ENCODE peak calls at places on chromosomes 4 and X, in eight cellular contexts. F, W, Y, L, N, C, R and A are unnamed samples.

GRCh38 chr4:151226004-151226932 is 50.7 kb upstream of the PRSS48 start:
- DNase-seq in F (no peak), R (peak), L (peak), Y (no peak), C (no peak), N (no peak), W (no peak), A (no peak)

GRCh38 chr4:105619193-105619931 is 66.9 kb downstream of the ARHGEF38 start:
- DNase-seq in R (no peak), Y (no peak), F (no peak), N (peak), L (no peak), W (peak), C (peak), A (peak)

GRCh38 chr4:82201805-82202636 is 171.8 kb downstream of the HNRNPD start:
- DNase-seq in R (peak), W (peak), N (no peak), L (peak), F (no peak), Y (no peak), C (no peak), A (peak)

GRCh38 chr4:555566-556275 is 20.4 kb downstream of the TMEM271 start:
- DNase-seq in W (no peak), C (no peak), F (no peak), L (no peak), N (no peak), Y (no peak), R (no peak), A (no peak)

GRCh38 chrX:100747090-100747489 is 15.2 kb upstream of the SYTL4 start:
- DNase-seq in R (no peak), F (no peak), W (no peak), L (no peak), C (no peak), N (no peak), Y (peak), A (no peak)

GRCh38 chrX:67734111-67734753 is 190.4 kb downstream of the AR start:
- DNase-seq in C (no peak), F (no peak), Y (no peak), R (no peak), L (no peak), W (no peak), N (no peak), A (no peak)

GRCh38 chr4:1022739-1023066 is 11.3 kb downstream of the FGFRL1 start:
- DNase-seq in C (no peak), N (no peak), L (no peak), W (no peak), Y (no peak), F (no peak), R (no peak), A (no peak)

GRCh38 chrX:136176399-136176825 is 29.1 kb downstream of the FHL1 start:
- DNase-seq in R (peak), L (peak), F (no peak), Y (peak), C (no peak), W (no peak), N (no peak), A (no peak)

GRCh38 chr4:185880571-185880970 is 68.6 kb upstream of the SORBS2 start:
- DNase-seq in Y (no peak), W (no peak), C (no peak), L (no peak), R (no peak), N (no peak), F (no peak), A (no peak)

GRCh38 chrX:38968344-38968743 is 167.1 kb downstream of the MID1IP1 start:
- DNase-seq in C (no peak), Y (no peak), N (no peak), L (no peak), W (no peak), F (no peak), R (no peak), A (no peak)

GRCh38 chr4:71026086-71026485 is 32.6 kb downstream of the DCK start:
- DNase-seq in L (peak), Y (no peak), C (no peak), N (no peak), R (peak), W (peak), F (no peak), A (peak)

GRCh38 chrX:44507292-44507691 is 35.4 kb downstream of the FUNDC1 start:
- DNase-seq in C (no peak), Y (no peak), R (no peak), N (no peak), F (no peak), W (no peak), L (no peak), A (no peak)

GRCh38 chrX:151722241-151722846 is 6.5 kb downstream of the FATE1 start:
- DNase-seq in F (no peak), L (no peak), N (peak), R (no peak), C (peak), Y (no peak), W (peak), A (peak)

GRCh38 chrX:39832211-39832610 is 265.5 kb downstream of the BCOR start:
- DNase-seq in R (no peak), W (no peak), L (no peak), N (no peak), Y (no peak), F (no peak), C (no peak), A (no peak)

GRCh38 chr4:126364290-126364978 is 1049.7 kb downstream of the FAT4 start:
- DNase-seq in Y (no peak), C (no peak), F (no peak), W (no peak), N (no peak), L (peak), R (no peak), A (no peak)

GRCh38 chr4:183333983-183334382 is 11.8 kb upstream of the CLDN24 start:
- DNase-seq in C (no peak), W (no peak), L (peak), Y (no peak), R (no peak), N (no peak), F (no peak), A (peak)

GRCh38 chr4:158033416-158033863 is 139.4 kb downstream of the GASK1B start:
- DNase-seq in L (peak), W (peak), Y (no peak), C (no peak), N (no peak), F (no peak), R (peak), A (peak)

GRCh38 chrX:54178100-54178940 is 4.7 kb downstream of the FAM120C start:
- DNase-seq in F (no peak), W (no peak), L (peak), R (peak), N (no peak), C (no peak), Y (no peak), A (no peak)

GRCh38 chrX:134745636-134746378 is 87.5 kb upstream of the PLAC1 start:
- DNase-seq in F (no peak), R (no peak), N (no peak), W (no peak), L (no peak), Y (peak), C (no peak), A (no peak)

GRCh38 chr4:89509708-89510269 is 202.2 kb upstream of the GPRIN3 start:
- DNase-seq in C (no peak), Y (no peak), N (no peak), F (no peak), R (peak), W (no peak), L (peak), A (no peak)

GRCh38 chr4:107862658-107863057 is 37.9 kb downstream of the SGMS2 start:
- DNase-seq in Y (no peak), W (peak), N (no peak), F (no peak), C (no peak), R (peak), L (peak), A (peak)

GRCh38 chrX:40734956-40735317 is 405 bp downstream of the MED14 start:
- DNase-seq in F (no peak), L (no peak), W (peak), N (no peak), C (no peak), Y (no peak), R (no peak), A (no peak)

GRCh38 chr4:90071289-90072235 is 55.6 kb upstream of the CCSER1 start:
- DNase-seq in F (no peak), L (no peak), N (no peak), C (no peak), R (no peak), Y (no peak), W (no peak), A (no peak)

GRCh38 chr4:84956014-84956413 is 10.5 kb downstream of the WDFY3 start:
- DNase-seq in F (no peak), W (no peak), N (no peak), C (no peak), L (no peak), R (no peak), Y (no peak), A (no peak)

GRCh38 chrX:14670819-14671218 is 141.5 kb downstream of the GLRA2 start:
- DNase-seq in C (no peak), F (no peak), R (no peak), W (no peak), Y (no peak), L (no peak), N (no peak), A (no peak)

GRCh38 chrX:54423161-54423888 is 16.9 kb upstream of the TSR2 start:
- DNase-seq in F (no peak), L (no peak), C (no peak), Y (no peak), R (peak), N (no peak), W (no peak), A (no peak)

GRCh38 chr4:116058129-116058528 is 944.7 kb upstream of the NDST4 start:
- DNase-seq in L (no peak), W (no peak), C (no peak), N (no peak), F (no peak), R (no peak), Y (no peak), A (no peak)

GRCh38 chr4:6668391-6668790 is 25.3 kb upstream of the S100P start:
- DNase-seq in N (no peak), L (peak), Y (no peak), C (no peak), W (no peak), R (peak), F (no peak), A (no peak)

GRCh38 chr4:77652237-77652897 is 46.7 kb downstream of the CXCL13 start:
- DNase-seq in N (no peak), C (no peak), L (no peak), F (no peak), R (no peak), W (no peak), Y (no peak), A (peak)

DNA sequence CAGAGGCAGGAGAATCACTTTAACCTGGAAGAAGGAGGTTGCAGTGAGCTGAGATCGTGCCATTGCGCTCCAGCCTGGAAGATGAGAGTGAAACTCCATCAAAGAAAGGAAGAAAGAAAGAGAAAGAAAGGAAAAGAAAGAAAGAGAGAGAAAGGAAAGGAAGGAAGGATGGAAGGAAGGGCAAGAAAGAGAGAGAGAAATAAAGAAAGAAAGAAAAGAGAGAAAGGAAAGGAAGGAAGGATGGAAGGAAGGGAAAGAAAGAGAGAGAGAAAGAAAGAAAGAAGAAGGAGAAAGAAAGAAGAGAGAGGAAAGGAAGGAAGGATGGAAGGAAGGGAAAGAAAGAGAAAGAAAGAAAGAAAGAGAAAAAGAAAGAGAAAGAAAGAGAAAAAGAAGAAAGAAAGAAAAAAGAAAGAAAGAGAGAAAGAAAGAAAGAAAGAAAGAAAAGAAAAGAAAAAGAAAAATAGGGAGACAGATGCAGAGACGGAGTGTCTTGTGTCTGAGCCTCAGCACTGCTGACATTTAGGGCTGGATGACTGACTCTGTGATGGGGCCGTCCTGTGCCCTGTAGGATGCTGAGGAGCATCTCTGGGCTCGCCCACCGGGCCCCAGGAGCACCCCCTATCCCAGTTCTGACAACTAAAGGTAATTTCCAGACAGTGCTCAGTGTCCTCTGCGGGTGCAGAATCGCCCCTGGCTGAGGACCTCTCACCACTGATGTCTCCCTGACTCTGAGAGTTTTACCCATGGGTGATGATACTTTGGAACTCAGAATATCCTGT is 61.7 kb downstream of the CRLF2 start:
- DNase-seq in L (no peak), Y (no peak), R (no peak), W (no peak), C (no peak), N (no peak), F (no peak), A (no peak)
- TF ChIP-seq CTCF in L (no peak), Y (no peak), R (no peak), W (no peak), C (no peak), N (no peak), F (no peak), A (no peak)

GRCh38 chr4:138062929-138063328 is 179.2 kb downstream of the SLC7A11 start:
- DNase-seq in L (peak), F (no peak), W (no peak), C (no peak), Y (no peak), R (peak), N (no peak), A (no peak)

GRCh38 chr4:138063581-138063980 is 178.6 kb downstream of the SLC7A11 start:
- DNase-seq in Y (no peak), W (no peak), C (no peak), L (no peak), F (no peak), N (no peak), R (no peak), A (no peak)
- TF ChIP-seq CTCF in Y (no peak), W (no peak), C (no peak), L (no peak), F (no peak), N (no peak), R (peak), A (no peak)

GRCh38 chrX:87299563-87300160 is 217.9 kb upstream of the KLHL4 start:
- DNase-seq in F (no peak), L (peak), R (no peak), N (no peak), W (no peak), Y (no peak), C (no peak), A (peak)
- TF ChIP-seq CTCF in F (peak), L (peak), R (peak), N (peak), W (peak), Y (no peak), C (peak), A (no peak)

DNA sequence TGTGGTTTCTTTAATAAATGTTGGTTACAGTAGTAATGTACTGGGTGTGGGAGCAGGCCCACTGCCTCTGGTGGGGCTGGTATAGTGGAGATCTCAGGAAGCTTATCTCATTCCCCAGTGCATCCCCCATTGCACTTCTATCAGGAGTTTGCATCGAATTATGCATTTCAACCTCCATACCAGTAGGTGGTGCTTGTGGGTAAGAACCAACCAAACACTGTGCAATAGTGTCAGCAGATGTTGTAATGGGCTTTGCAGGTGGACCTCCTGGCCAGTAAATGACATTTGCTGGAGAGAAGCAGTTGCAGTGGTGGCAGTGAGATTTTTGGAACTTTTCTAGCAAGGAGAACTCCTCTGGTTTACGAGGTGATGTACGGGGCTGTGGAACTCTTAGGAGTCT is 150.6 kb downstream of the POU3F4 start:
- DNase-seq in F (no peak), Y (no peak), N (no peak), R (no peak), C (no peak), W (no peak), L (no peak), A (no peak)
- TF ChIP-seq CTCF in F (no peak), Y (no peak), N (no peak), R (no peak), C (no peak), W (no peak), L (no peak), A (no peak)

GRCh38 chrX:124023838-124024238 is 62.3 kb downstream of the STAG2 start:
- DNase-seq in Y (no peak), W (no peak), C (no peak), N (no peak), L (peak), F (no peak), R (no peak), A (no peak)

GRCh38 chrX:124015721-124016120 is 54.2 kb downstream of the STAG2 start:
- DNase-seq in F (no peak), C (no peak), W (no peak), L (no peak), R (no peak), N (no peak), Y (no peak), A (no peak)

GRCh38 chrX:124018031-124018430 is 56.5 kb downstream of the STAG2 start:
- DNase-seq in C (no peak), W (no peak), Y (no peak), L (peak), F (no peak), R (no peak), N (no peak), A (no peak)
- TF ChIP-seq CTCF in C (no peak), W (no peak), Y (no peak), L (peak), F (peak), R (no peak), N (peak), A (no peak)

GRCh38 chr4:2284161-2284933 is 22.4 kb upstream of the MXD4 start:
- DNase-seq in R (no peak), Y (no peak), W (no peak), F (no peak), C (no peak), L (no peak), N (peak), A (no peak)
- TF ChIP-seq CTCF in R (no peak), Y (no peak), W (no peak), F (no peak), C (no peak), L (no peak), N (no peak), A (no peak)

DNA sequence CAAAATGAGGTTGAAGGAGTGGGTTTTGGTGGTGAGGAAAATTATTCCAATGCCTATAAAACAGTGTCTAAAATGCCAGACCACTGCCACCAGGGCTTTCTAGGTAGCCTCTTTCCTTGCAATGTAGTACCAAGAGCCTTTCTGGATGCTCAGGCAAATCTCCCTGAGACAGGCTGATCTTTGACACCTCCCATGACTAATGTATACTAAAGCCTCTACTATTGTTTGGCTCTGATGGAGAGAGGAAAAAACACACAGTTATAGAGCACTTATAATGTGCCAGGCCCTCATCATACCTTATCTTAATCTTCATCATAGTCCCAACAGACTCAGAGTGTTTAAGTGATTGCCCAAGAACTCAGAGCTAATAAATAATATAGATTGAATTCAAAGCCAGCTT is 5.8 kb downstream of the MTMR8 start:
- DNase-seq in R (no peak), Y (no peak), N (no peak), W (no peak), F (no peak), C (no peak), L (no peak), A (no peak)
- TF ChIP-seq CTCF in R (no peak), Y (no peak), N (no peak), W (no peak), F (no peak), C (no peak), L (no peak), A (no peak)